ENCODE peak calls at places on chromosomes 6 and 20, in ten cellular contexts. L is breast epithelium; N is GM23338; G is GM04503; A is T-cell; Y is brain microvascular endothelial cell; T is NCI-H1694 treated with DMSO at 0.1 percent for 48 hours; I is GM06990; F is stimulated activated CD4-positive, alpha-beta T cell treated with anti-CD3 and anti-CD28 coated beads, Interleukin-1b, Interleukin-23, amount 100 ng/mL, for 1 hour; Z is fibroblast of the aortic adventitia. H is an unnamed sample.
A peak's percentile ranks its signal among the peaks of the same experiment; 100 is the strongest.

GRCh38 chr6:125310994-125311649 is 9.4 kb upstream of the HDDC2 start:
- DNase-seq in L (no peak), N (peak; percentile 86), G (no peak), A (no peak), Y (peak; percentile 56), T (peak; percentile 74), I (no peak), F (no peak), Z (peak; percentile 84), H (peak; percentile 59)

GRCh38 chr6:22828179-22829062 is 259.1 kb downstream of the HDGFL1 start:
- DNase-seq in L (peak; percentile 61), N (peak; percentile 74), G (peak; percentile 74), A (no peak), Y (peak; percentile 97), T (no peak), I (no peak), F (no peak), Z (peak; percentile 97), H (peak; percentile 96)

GRCh38 chr20:62420846-62421715 is 6.3 kb downstream of the RBBP8NL start:
- DNase-seq in L (no peak), N (no peak), G (no peak), A (no peak), Y (no peak), T (no peak), I (no peak), F (no peak), Z (no peak), H (no peak)

GRCh38 chr6:146598785-146599405 is at the start of gene ADGB:
- DNase-seq in L (no peak), N (peak; percentile 83), G (peak; percentile 6), A (no peak), Y (peak; percentile 49), T (no peak), I (peak; percentile 21), F (no peak), Z (peak; percentile 27), H (peak; percentile 36)

GRCh38 chr6:93418448-93419303 is 683 bp downstream of the EPHA7 start:
- DNase-seq in L (no peak), N (peak; percentile 79), G (no peak), A (no peak), Y (peak; percentile 18), T (no peak), I (no peak), F (no peak), Z (no peak), H (peak; percentile 64)

GRCh38 chr6:170106906-170107525 is 183.9 kb downstream of the DLL1 start:
- DNase-seq in L (no peak), N (no peak), G (no peak), A (no peak), Y (no peak), T (no peak), I (no peak), F (no peak), Z (no peak), H (no peak)

GRCh38 chr20:44650777-44651493 is 564 bp downstream of the ADA start:
- DNase-seq in L (no peak), N (peak; percentile 21), G (no peak), A (peak; percentile 47), Y (no peak), T (no peak), I (peak; percentile 56), F (no peak), Z (peak; percentile 13), H (no peak)

GRCh38 chr20:35192071-35192872 is 20.4 kb downstream of the PROCR start:
- DNase-seq in L (no peak), N (peak; percentile 14), G (no peak), A (no peak), Y (no peak), T (no peak), I (no peak), F (no peak), Z (no peak), H (no peak)

GRCh38 chr6:19410477-19410876 is 426.7 kb upstream of the ID4 start:
- DNase-seq in L (no peak), N (no peak), G (no peak), A (no peak), Y (peak; percentile 70), T (no peak), I (no peak), F (no peak), Z (peak; percentile 71), H (no peak)

H was measured in LHCN-M2.